ENCODE peak calls at places on chromosomes 11 and 22, in seven cellular contexts. O is H54; J is amygdala; Z is activated CD4-positive, CD25-positive, alpha-beta regulatory T cell treated with anti-CD3 and anti-CD28 coated beads, Interleukin-2, amount 50 U/mL, for 72 hours; G is AG08395; H is hepatic stellate cell; K is stimulated activated naive CD8-positive, alpha-beta T cell treated with anti-CD3 and anti-CD28 coated beads, Interleukin-15, Interleukin-2, amounts not matched to agents 100 U/mL and 50 U/mL, for 24 hours. E is an unnamed sample.
A peak's percentile ranks its signal among the peaks of the same experiment; 100 is the strongest.

GRCh38 chr11:48000432-48000831 is 20.1 kb downstream of the PTPRJ start:
- DNase-seq in K (no peak), Z (no peak), H (no peak), J (no peak), G (no peak), O (no peak), E (no peak)

GRCh38 chr11:118956847-118957469 is 860 bp downstream of the UPK2 start:
- DNase-seq in O (no peak), K (no peak), Z (no peak), J (no peak), G (no peak), H (no peak), E (no peak)

GRCh38 chr11:28529046-28529445 is 420.9 kb downstream of the METTL15 start:
- DNase-seq in J (no peak), H (no peak), Z (no peak), G (peak; percentile 31), K (no peak), O (no peak), E (no peak)

GRCh38 chr11:62166371-62166770 is 23.6 kb upstream of the SCGB1D1 start:
- DNase-seq in J (no peak), K (no peak), G (no peak), Z (no peak), H (no peak), O (no peak), E (no peak)

GRCh38 chr22:36795633-36796032 is 19.7 kb upstream of the IFT27 start:
- DNase-seq in H (no peak), G (no peak), Z (no peak), J (no peak), O (no peak), K (no peak), E (no peak)

GRCh38 chr11:100562102-100562501 is 125.0 kb upstream of the ARHGAP42 start:
- DNase-seq in G (peak; percentile 52), Z (no peak), H (peak; percentile 54), K (no peak), J (no peak), O (no peak), E (peak; percentile 63)

GRCh38 chr11:218815-219593 is 11.5 kb downstream of the RIC8A start:
- DNase-seq in G (no peak), K (no peak), O (no peak), H (no peak), Z (no peak), J (no peak), E (no peak)

GRCh38 chr11:96001037-96001436 is 77.1 kb upstream of the MTMR2 start:
- DNase-seq in Z (no peak), G (peak; percentile 92), O (no peak), H (no peak), J (peak; percentile 6), K (no peak), E (no peak)

GRCh38 chr11:119108151-119108856 is 1.2 kb downstream of the C2CD2L start:
- DNase-seq in J (no peak), O (peak; percentile 35), K (peak; percentile 43), G (no peak), H (peak; percentile 41), Z (peak; percentile 46), E (no peak)

GRCh38 chr11:47324520-47324919 is 28.0 kb downstream of the MYBPC3 start:
- DNase-seq in Z (no peak), O (no peak), G (no peak), K (no peak), H (no peak), J (no peak), E (no peak)

GRCh38 chr11:114239632-114240224 is 56.5 kb upstream of the NNMT start:
- DNase-seq in G (no peak), H (no peak), K (no peak), O (no peak), J (no peak), Z (no peak), E (no peak)

GRCh38 chr11:123590296-123590912 is 64.0 kb downstream of the SCN3B start:
- DNase-seq in H (peak; percentile 40), O (peak; percentile 92), K (no peak), J (no peak), G (peak; percentile 91), Z (no peak), E (peak; percentile 36)

GRCh38 chr11:94835571-94835970 is 67.4 kb downstream of the AMOTL1 start:
- DNase-seq in G (no peak), H (no peak), O (no peak), J (no peak), Z (no peak), K (no peak), E (no peak)

GRCh38 chr22:20257474-20258299 is 10.4 kb downstream of the RTN4R start:
- DNase-seq in J (no peak), H (no peak), O (no peak), Z (no peak), G (no peak), K (no peak), E (no peak)

GRCh38 chr22:38831166-38831945 is 12.5 kb downstream of the NPTXR start:
- DNase-seq in J (no peak), H (no peak), K (no peak), Z (no peak), O (no peak), G (no peak), E (no peak)

GRCh38 chr22:19174106-19175025 is 4.2 kb downstream of the SLC25A1 start:
- DNase-seq in H (peak; percentile 76), O (peak; percentile 72), K (no peak), J (no peak), Z (no peak), G (peak; percentile 63), E (no peak)

GRCh38 chr11:6365659-6366058 is 24.6 kb upstream of the SMPD1 start:
- DNase-seq in J (no peak), Z (no peak), H (no peak), K (no peak), O (no peak), G (no peak), E (no peak)

GRCh38 chr11:31248768-31249167 is 120.8 kb downstream of the DCDC1 start:
- DNase-seq in H (no peak), J (no peak), Z (no peak), G (no peak), K (no peak), O (no peak), E (no peak)

GRCh38 chr22:30373331-30374325 is 13.6 kb downstream of the RNF215 start:
- DNase-seq in J (no peak), Z (no peak), O (no peak), H (no peak), G (no peak), K (no peak), E (no peak)

GRCh38 chr11:20963596-20963995 is 294.2 kb downstream of the NELL1 start:
- DNase-seq in H (no peak), J (no peak), O (no peak), K (no peak), Z (no peak), G (no peak), E (no peak)

GRCh38 chr11:64863381-64864060 is 14.9 kb downstream of the EHD1 start:
- DNase-seq in Z (no peak), J (no peak), O (no peak), G (no peak), K (no peak), H (no peak), E (no peak)

GRCh38 chr11:34621876-34622275 is 983 bp downstream of the EHF start:
- DNase-seq in O (no peak), J (no peak), K (no peak), Z (no peak), H (no peak), G (no peak), E (no peak)

GRCh38 chr11:112455791-112456190 is 195.1 kb upstream of the PLET1 start:
- DNase-seq in H (no peak), Z (no peak), J (no peak), K (no peak), G (no peak), O (no peak), E (no peak)

GRCh38 chr11:61110255-61111059 is 8.2 kb downstream of the CD5 start:
- DNase-seq in G (no peak), H (no peak), Z (no peak), K (no peak), O (no peak), J (no peak), E (no peak)

GRCh38 chr11:96188625-96189006 is 154.4 kb downstream of the MAML2 start:
- DNase-seq in O (no peak), Z (no peak), J (no peak), H (peak; percentile 39), K (peak; percentile 33), G (peak; percentile 26), E (no peak)

GRCh38 chr11:44634401-44635281 is 69.2 kb downstream of the CD82 start:
- DNase-seq in G (peak; percentile 73), O (peak; percentile 85), K (peak; percentile 55), Z (peak; percentile 23), J (no peak), H (peak; percentile 30), E (no peak)

GRCh38 chr11:123238297-123238696 is 43.2 kb upstream of the CLMP start:
- DNase-seq in J (no peak), K (no peak), Z (no peak), O (no peak), G (no peak), H (no peak), E (no peak)

GRCh38 chr11:5967708-5968107 is 586 bp downstream of the OR56A5 start:
- DNase-seq in O (no peak), J (no peak), Z (no peak), G (no peak), H (no peak), K (no peak), E (no peak)

GRCh38 chr11:1445741-1446445 is 40.7 kb downstream of the MOB2 start:
- DNase-seq in J (no peak), G (no peak), O (no peak), H (peak; percentile 52), K (no peak), Z (no peak), E (no peak)

GRCh38 chr11:96942855-96943254 is 553.0 kb downstream of the JRKL start:
- DNase-seq in K (no peak), H (no peak), O (no peak), J (no peak), G (no peak), Z (no peak), E (no peak)

GRCh38 chr11:96155627-96156378 is 187.2 kb downstream of the MAML2 start:
- DNase-seq in G (peak; percentile 83), J (no peak), O (peak; percentile 36), K (peak; percentile 84), H (peak; percentile 73), Z (peak; percentile 56), E (peak; percentile 89)

GRCh38 chr11:83659466-83659865 is 373.3 kb upstream of the CCDC90B start:
- DNase-seq in Z (no peak), O (no peak), H (no peak), G (no peak), J (no peak), K (no peak), E (no peak)

GRCh38 chr11:107769189-107769588 is 57.3 kb upstream of the SLN start:
- DNase-seq in H (peak; percentile 29), Z (no peak), K (no peak), G (peak; percentile 51), O (no peak), J (no peak), E (no peak)

GRCh38 chr11:96162816-96163499 is 180.0 kb downstream of the MAML2 start:
- DNase-seq in O (no peak), J (no peak), Z (no peak), H (peak; percentile 75), G (peak; percentile 85), K (no peak), E (peak; percentile 88)